ENCODE peak calls at places on chromosomes 7 and 10, in eight cellular contexts. Z is HCT116, M is K562, H is spleen, T is HepG2, L is GM23338, S is stomach, F is prostate gland. Y is an unnamed sample.

GRCh38 chr10:43130756-43131155 is 7.5 kb upstream of the CSGALNACT2 start:
- DNase-seq in Z (no peak), F (no peak), T (no peak), M (peak; percentile 4), L (no peak), S (peak; percentile 23), H (peak; percentile 76), Y (no peak)

GRCh38 chr7:115357213-115357999 is 435.5 kb downstream of the MDFIC start:
- DNase-seq in T (no peak), L (no peak), S (no peak), Z (no peak), F (no peak), M (no peak), H (no peak), Y (no peak)

GRCh38 chr10:8360365-8360764 is 305.9 kb downstream of the GATA3 start:
- DNase-seq in H (no peak), T (no peak), M (no peak), F (no peak), S (no peak), Z (no peak), L (no peak), Y (no peak)

GRCh38 chr7:95180-95862 is 97.0 kb upstream of the FAM20C start:
- DNase-seq in L (no peak), H (no peak), T (no peak), F (no peak), M (no peak), Z (no peak), S (no peak), Y (no peak)

GRCh38 chr7:150451097-150451793 is 815 bp downstream of the GIMAP8 start:
- DNase-seq in S (no peak), F (no peak), L (no peak), T (no peak), Z (no peak), H (peak; percentile 94), M (no peak), Y (peak; percentile 74)

GRCh38 chr7:120554960-120555571 is 282.1 kb downstream of the KCND2 start:
- DNase-seq in Z (peak; percentile 47), H (no peak), S (no peak), T (peak; percentile 49), L (peak; percentile 84), F (no peak), M (peak; percentile 45), Y (peak; percentile 60)

GRCh38 chr10:76560338-76560737 is 1077.3 kb downstream of the KCNMA1 start:
- DNase-seq in Z (no peak), S (no peak), F (no peak), T (peak; percentile 46), H (no peak), L (no peak), M (no peak), Y (no peak)

GRCh38 chr7:86644282-86645173 is 819 bp downstream of the GRM3 start:
- DNase-seq in M (no peak), Z (no peak), F (no peak), H (no peak), S (no peak), L (peak; percentile 67), T (no peak), Y (no peak)

GRCh38 chr10:130790339-130790738 is 521.2 kb downstream of the TCERG1L start:
- DNase-seq in T (no peak), S (no peak), Z (no peak), H (no peak), M (no peak), L (no peak), F (no peak), Y (peak; percentile 1)

GRCh38 chr7:101690061-101690460 is 61.0 kb upstream of the MYL10 start:
- DNase-seq in M (no peak), L (no peak), F (no peak), T (no peak), Z (no peak), S (no peak), H (no peak), Y (no peak)

GRCh38 chr7:64997927-64998391 is 7.1 kb upstream of the ZNF117 start:
- DNase-seq in T (no peak), Z (no peak), F (peak; percentile 71), H (no peak), M (no peak), S (peak; percentile 75), L (peak; percentile 79), Y (no peak)

GRCh38 chr10:66281327-66281726 is 644.5 kb upstream of the LRRTM3 start:
- DNase-seq in L (no peak), H (no peak), M (no peak), Z (no peak), T (no peak), F (no peak), S (no peak), Y (no peak)

GRCh38 chr7:148747274-148747673 is 48.6 kb downstream of the CUL1 start:
- DNase-seq in H (no peak), Z (no peak), T (peak; percentile 32), S (no peak), L (peak; percentile 98), F (no peak), M (peak; percentile 67), Y (no peak)

GRCh38 chr10:10128387-10128786 is 889.3 kb upstream of the CELF2 start:
- DNase-seq in S (no peak), H (no peak), L (no peak), F (no peak), M (no peak), T (no peak), Z (no peak), Y (no peak)

GRCh38 chr10:65787571-65787970 is 1138.3 kb upstream of the LRRTM3 start:
- DNase-seq in M (no peak), F (no peak), T (no peak), H (no peak), Z (no peak), S (no peak), L (no peak), Y (no peak)

GRCh38 chr7:897771-898376 is 21.5 kb downstream of the GET4 start:
- DNase-seq in M (no peak), Z (no peak), S (no peak), F (peak; percentile 41), T (no peak), L (no peak), H (peak; percentile 79), Y (peak; percentile 25)

DNA sequence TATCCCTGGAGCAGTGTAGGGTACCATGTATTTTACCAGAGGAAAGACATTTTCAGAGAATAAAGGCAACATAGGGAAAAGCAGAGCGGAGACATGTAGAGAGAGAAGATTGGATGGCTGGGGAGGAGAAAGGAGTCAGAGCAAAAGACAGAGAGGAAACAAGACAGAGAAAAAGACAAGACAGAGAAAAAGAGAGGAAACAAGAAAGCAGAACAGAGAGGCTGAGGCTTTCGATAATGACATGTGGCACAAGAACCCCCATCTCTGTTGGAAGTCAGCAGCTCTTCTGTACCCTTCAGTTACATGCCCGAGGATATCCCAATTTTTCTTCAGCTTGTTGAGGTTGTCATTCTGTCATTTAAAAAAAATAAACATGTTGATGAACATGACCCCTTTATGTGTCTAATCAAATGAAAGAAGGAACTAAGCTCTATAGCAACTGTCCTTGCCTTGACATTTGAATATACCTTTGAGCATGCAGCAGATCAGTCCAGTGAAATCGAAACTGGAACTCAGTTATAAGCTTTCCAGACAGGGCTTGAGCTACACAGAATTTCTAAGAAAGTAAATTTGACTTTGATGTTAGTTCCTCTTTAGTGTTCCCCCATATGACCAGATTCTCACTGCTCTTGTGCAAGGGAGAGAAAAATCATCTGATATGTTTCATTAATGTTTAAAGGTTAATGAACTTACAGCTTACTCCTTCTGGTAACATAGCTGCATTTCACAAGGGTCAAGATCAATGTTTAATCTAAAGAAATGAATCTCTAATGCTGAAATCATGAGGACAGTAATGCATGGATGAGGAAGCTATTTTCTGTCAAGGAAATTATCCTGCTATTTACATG is 75.1 kb upstream of the SP4 start:
- DNase-seq in F (no peak), Z (no peak), M (no peak), S (no peak), T (no peak), H (no peak), L (no peak), Y (no peak)
- H3K4me1 ChIP-seq in F (no peaks in the 10 kb centered on the region), Z (no peaks in the 10 kb centered on the region), M (peaks cover 24% of the 10 kb centered on the region), S (peaks cover 9% of the 10 kb centered on the region), T (no peaks in the 10 kb centered on the region), H (peaks cover 46% of the 10 kb centered on the region), L (no peaks in the 10 kb centered on the region), Y (no peaks in the 10 kb centered on the region)

GRCh38 chr7:156892821-156893706 is at the start of gene LMBR1:
- DNase-seq in M (peak; percentile 98), T (peak; percentile 83), S (peak; percentile 96), Z (peak; percentile 88), L (peak; percentile 92), F (peak; percentile 94), H (peak; percentile 99), Y (peak; percentile 96)
- TF ChIP-seq POLR2AphosphoS5 in M (peak; percentile 92), T (peak; percentile 78), S (peak; percentile 19), Z (peak; percentile 97), L (peak; percentile 91), F (peak; percentile 93), H (peak; percentile 89), Y (peak; percentile 76)

GRCh38 chr7:137934941-137935848 is 66.7 kb downstream of the CREB3L2 start:
- DNase-seq in S (no peak), L (no peak), H (no peak), M (no peak), Z (no peak), T (no peak), F (no peak), Y (peak; percentile 21)

GRCh38 chr7:137936509-137937201 is 65.2 kb downstream of the CREB3L2 start:
- DNase-seq in F (no peak), M (no peak), H (no peak), L (no peak), S (no peak), T (no peak), Z (no peak), Y (no peak)

GRCh38 chr7:137934176-137934826 is 67.6 kb downstream of the CREB3L2 start:
- DNase-seq in M (no peak), F (no peak), L (no peak), H (no peak), Z (no peak), S (no peak), T (no peak), Y (no peak)

GRCh38 chr7:137935849-137936508 is 65.9 kb downstream of the CREB3L2 start:
- DNase-seq in M (no peak), F (no peak), S (no peak), T (no peak), H (no peak), L (no peak), Z (no peak), Y (peak; percentile 40)

DNA sequence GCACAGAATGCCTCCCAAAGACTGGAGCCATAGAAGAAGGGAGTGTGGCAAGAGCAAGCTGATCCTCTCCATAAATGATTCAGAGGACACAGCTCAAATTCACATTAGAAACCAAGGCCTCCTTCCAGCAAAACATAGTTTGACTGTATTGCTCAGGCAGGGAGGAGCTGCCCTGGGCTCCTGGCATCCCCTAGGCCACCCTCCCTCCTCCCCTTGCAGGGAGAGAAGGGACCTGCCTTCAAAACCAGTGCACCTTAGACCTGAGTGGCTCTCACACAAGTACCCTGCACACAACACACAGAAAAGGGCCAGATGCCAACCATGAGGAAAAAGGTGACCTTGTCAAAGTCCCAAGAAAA is 64.7 kb downstream of the CREB3L2 start:
- DNase-seq in M (no peak), Z (no peak), F (no peak), S (no peak), T (no peak), L (no peak), H (no peak), Y (no peak)
- H3K27ac ChIP-seq in M (peak overlapping the region; percentile 17), Z (no peak overlapping the region), F (no peak overlapping the region), S (peak overlapping the region; percentile 76), T (peak overlapping the region; percentile 22), L (peak overlapping the region; percentile 64), H (no peak overlapping the region), Y (no peak overlapping the region)

GRCh38 chr7:41093141-41093540 is 609.7 kb downstream of the INHBA start:
- DNase-seq in T (no peak), Z (no peak), F (no peak), S (no peak), M (no peak), L (no peak), H (no peak), Y (no peak)
- H3K4me1 ChIP-seq in T (no peaks in the 10 kb centered on the region), Z (no peaks in the 10 kb centered on the region), F (no peaks in the 10 kb centered on the region), S (no peaks in the 10 kb centered on the region), M (no peaks in the 10 kb centered on the region), L (no peaks in the 10 kb centered on the region), H (no peaks in the 10 kb centered on the region), Y (no peaks in the 10 kb centered on the region)